ENCODE peak calls at places on chromosomes 1 and 21, in six cellular contexts. T is GM12892; N is NCI-H524; Y is adipocyte; Q is NCI-H1105; A is stimulated activated CD4-positive, alpha-beta T cell treated with anti-CD3 and anti-CD28 coated beads, TNF-alpha, amount 100 ng/mL, for 48 hours. F is an unnamed sample.

GRCh38 chr1:108830119-108831008 is 26.5 kb downstream of the AKNAD1 start:
- DNase-seq in T (no peak), N (peak), Y (peak), Q (no peak), A (no peak), F (peak)

GRCh38 chr1:98975113-98975512 is 29.5 kb downstream of the PLPPR5 start:
- DNase-seq in T (no peak), N (no peak), Y (peak), Q (no peak), A (no peak), F (no peak)

GRCh38 chr1:228471762-228472398 is 15.3 kb upstream of the RNF187 start:
- DNase-seq in T (no peak), N (peak), Y (peak), Q (no peak), A (no peak), F (no peak)

GRCh38 chr1:167995038-167995437 is 58.2 kb upstream of the MPC2 start:
- DNase-seq in T (no peak), N (no peak), Y (no peak), Q (no peak), A (no peak), F (no peak)

GRCh38 chr1:106962591-106962990 is 93.9 kb upstream of the PRMT6 start:
- DNase-seq in T (no peak), N (no peak), Y (peak), Q (no peak), A (no peak), F (no peak)

GRCh38 chr21:15210235-15210678 is 145.5 kb upstream of the NRIP1 start:
- DNase-seq in T (no peak), N (no peak), Y (no peak), Q (no peak), A (no peak), F (no peak)

GRCh38 chr1:55359611-55360010 is 144.4 kb upstream of the USP24 start:
- DNase-seq in T (no peak), N (no peak), Y (no peak), Q (no peak), A (no peak), F (no peak)

GRCh38 chr1:7390604-7391000 is 380.5 kb upstream of the VAMP3 start:
- DNase-seq in T (no peak), N (no peak), Y (no peak), Q (no peak), A (no peak), F (no peak)

GRCh38 chr21:33682992-33683627 is 40.8 kb downstream of the ITSN1 start:
- DNase-seq in T (no peak), N (no peak), Y (peak), Q (no peak), A (no peak), F (peak)

GRCh38 chr1:159946242-159947187 is 1.1 kb upstream of the IGSF9 start:
- DNase-seq in T (no peak), N (no peak), Y (peak), Q (no peak), A (no peak), F (no peak)

GRCh38 chr1:192805832-192806323 is 3.0 kb upstream of the RGS2 start:
- DNase-seq in T (no peak), N (peak), Y (peak), Q (no peak), A (no peak), F (peak)

GRCh38 chr1:70685300-70686286 is 274.5 kb downstream of the CTH start:
- DNase-seq in T (peak), N (peak), Y (peak), Q (peak), A (peak), F (peak)

GRCh38 chr1:84253891-84254290 is 47.6 kb upstream of the SAMD13 start:
- DNase-seq in T (no peak), N (no peak), Y (peak), Q (no peak), A (no peak), F (peak)

GRCh38 chr21:33027401-33028185 is 1.9 kb downstream of the OLIG2 start:
- DNase-seq in T (no peak), N (no peak), Y (no peak), Q (no peak), A (no peak), F (no peak)

GRCh38 chr1:21192284-21192683 is 15.6 kb upstream of the EIF4G3 start:
- DNase-seq in T (no peak), N (no peak), Y (no peak), Q (no peak), A (no peak), F (no peak)

GRCh38 chr1:67978988-67979516 is 71.4 kb downstream of the DIRAS3 start:
- DNase-seq in T (no peak), N (no peak), Y (peak), Q (no peak), A (no peak), F (no peak)

GRCh38 chr1:191419842-191420241 is 738.4 kb upstream of the RGS18 start:
- DNase-seq in T (no peak), N (peak), Y (no peak), Q (no peak), A (no peak), F (no peak)

GRCh38 chr1:7586031-7586941 is 184.8 kb upstream of the VAMP3 start:
- DNase-seq in T (no peak), N (no peak), Y (no peak), Q (no peak), A (no peak), F (no peak)

GRCh38 chr1:37930246-37931142 is 16.4 kb downstream of the INPP5B start:
- DNase-seq in T (no peak), N (no peak), Y (peak), Q (no peak), A (no peak), F (no peak)

GRCh38 chr1:29240400-29240837 is 4.1 kb downstream of the PTPRU start:
- DNase-seq in T (no peak), N (peak), Y (no peak), Q (peak), A (no peak), F (no peak)

GRCh38 chr1:217812175-217812574 is 181.0 kb downstream of the SPATA17 start:
- DNase-seq in T (no peak), N (no peak), Y (no peak), Q (no peak), A (no peak), F (no peak)